ENCODE peak calls at places on chromosomes 6 and 20, in five cellular contexts. R is IMR-90, F is H9, Z is HCT116, U is MM.1S. H is an unnamed sample.
A peak's percentile ranks its signal among the peaks of the same experiment; 100 is the strongest.

GRCh38 chr6:11918021-11918738 is 93.9 kb upstream of the HIVEP1 start:
- DNase-seq in U (no peak), F (no peak), R (peak; percentile 82), Z (no peak), H (peak; percentile 45)

GRCh38 chr6:112038268-112038667 is 15.6 kb upstream of the CCN6 start:
- DNase-seq in Z (no peak), R (no peak), U (no peak), F (no peak), H (no peak)

GRCh38 chr20:43564993-43565757 is 6.3 kb downstream of the SGK2 start:
- DNase-seq in R (no peak), Z (no peak), U (no peak), F (no peak), H (no peak)

GRCh38 chr20:56595746-56596478 is 33.2 kb upstream of the TFAP2C start:
- DNase-seq in Z (no peak), F (peak; percentile 81), R (no peak), U (no peak), H (no peak)

GRCh38 chr6:77650098-77650663 is 2.7 kb upstream of the MEI4 start:
- DNase-seq in U (peak; percentile 37), R (no peak), F (peak; percentile 92), Z (no peak), H (no peak)

GRCh38 chr6:162343902-162344226 is 383.7 kb downstream of the PRKN start:
- DNase-seq in F (no peak), Z (no peak), U (no peak), R (no peak), H (no peak)

GRCh38 chr6:46901747-46902362 is 19.9 kb downstream of the ADGRF5 start:
- DNase-seq in R (no peak), Z (no peak), F (no peak), U (no peak), H (no peak)

GRCh38 chr6:149899486-149899885 is 1.6 kb upstream of the RAET1E start:
- DNase-seq in Z (no peak), U (no peak), F (no peak), R (no peak), H (no peak)

GRCh38 chr6:72080260-72080941 is 194.1 kb downstream of the RIMS1 start:
- DNase-seq in F (no peak), R (no peak), U (no peak), Z (no peak), H (no peak)

GRCh38 chr6:85464260-85464644 is 14.4 kb downstream of the NT5E start:
- DNase-seq in Z (peak; percentile 97), R (peak; percentile 98), F (no peak), U (no peak), H (no peak)

GRCh38 chr20:63635431-63636141 is 8.7 kb upstream of the GMEB2 start:
- DNase-seq in Z (no peak), F (no peak), U (no peak), R (no peak), H (no peak)

GRCh38 chr6:166365221-166365620 is 17.5 kb downstream of the MPC1 start:
- DNase-seq in U (peak; percentile 6), F (no peak), R (peak; percentile 74), Z (no peak), H (no peak)

GRCh38 chr20:37745553-37745952 is 51.7 kb downstream of the CTNNBL1 start:
- DNase-seq in U (no peak), R (no peak), Z (no peak), F (no peak), H (no peak)

GRCh38 chr6:129923520-129923919 is 62.4 kb upstream of the TMEM244 start:
- DNase-seq in F (no peak), Z (no peak), R (peak; percentile 81), U (no peak), H (no peak)

GRCh38 chr20:46552460-46553420 is 2.3 kb upstream of the OCSTAMP start:
- DNase-seq in R (no peak), U (peak; percentile 92), F (no peak), Z (no peak), H (no peak)

GRCh38 chr6:170084166-170084730 is 206.6 kb downstream of the DLL1 start:
- DNase-seq in R (no peak), F (no peak), U (no peak), Z (no peak), H (no peak)

GRCh38 chr20:34301587-34302311 is 1.4 kb downstream of the AHCY start:
- DNase-seq in Z (no peak), R (no peak), U (no peak), F (no peak), H (no peak)

GRCh38 chr6:145736854-145737181 is 1.5 kb upstream of the EPM2A start:
- DNase-seq in R (peak; percentile 69), Z (no peak), U (no peak), F (no peak), H (no peak)

GRCh38 chr20:54726687-54727086 is 251.3 kb downstream of the DOK5 start:
- DNase-seq in U (peak; percentile 80), Z (no peak), F (no peak), R (no peak), H (no peak)

GRCh38 chr6:5518936-5519491 is 257.7 kb downstream of the FARS2 start:
- DNase-seq in U (no peak), Z (no peak), F (no peak), R (no peak), H (no peak)

GRCh38 chr6:33613146-33613793 is 7.9 kb upstream of the ITPR3 start:
- DNase-seq in F (no peak), U (no peak), Z (no peak), R (peak; percentile 49), H (no peak)

GRCh38 chr6:31293343-31293742 is 21.5 kb upstream of the HLA-C start:
- DNase-seq in F (no peak), U (no peak), Z (no peak), R (peak; percentile 39), H (no peak)

GRCh38 chr6:147759088-147759487 is 250.6 kb downstream of the SAMD5 start:
- DNase-seq in R (peak; percentile 44), Z (no peak), U (no peak), F (no peak), H (no peak)

GRCh38 chr6:139939189-139939979 is 564.9 kb upstream of the CITED2 start:
- DNase-seq in U (no peak), Z (no peak), F (no peak), R (no peak), H (no peak)

GRCh38 chr6:121810346-121811032 is 375.0 kb downstream of the GJA1 start:
- DNase-seq in Z (no peak), R (no peak), U (no peak), F (no peak), H (no peak)

GRCh38 chr6:84691978-84692623 is 72.3 kb downstream of the TBX18 start:
- DNase-seq in U (no peak), R (no peak), Z (no peak), F (no peak), H (no peak)

GRCh38 chr6:167303660-167304625 is 12.8 kb downstream of the UNC93A start:
- DNase-seq in Z (no peak), F (no peak), U (no peak), R (no peak), H (no peak)

GRCh38 chr20:37081717-37082289 is 14.0 kb downstream of the RBL1 start:
- DNase-seq in F (no peak), Z (no peak), U (no peak), R (no peak), H (no peak)

GRCh38 chr6:158819213-158819976 is at the start of gene EZR:
- DNase-seq in U (peak; percentile 74), F (peak; percentile 89), R (peak; percentile 57), Z (peak; percentile 73), H (peak; percentile 87)

GRCh38 chr6:158816329-158816728 is 2.8 kb downstream of the EZR start:
- DNase-seq in Z (no peak), U (peak; percentile 36), F (no peak), R (no peak), H (no peak)

GRCh38 chr6:158818580-158819212 is 472 bp downstream of the EZR start:
- DNase-seq in Z (no peak), R (peak; percentile 65), U (peak; percentile 42), F (peak; percentile 69), H (peak; percentile 72)

GRCh38 chr6:158817298-158818007 is 1.7 kb downstream of the EZR start:
- DNase-seq in Z (no peak), R (peak; percentile 48), F (no peak), U (peak; percentile 28), H (peak; percentile 68)

DNA sequence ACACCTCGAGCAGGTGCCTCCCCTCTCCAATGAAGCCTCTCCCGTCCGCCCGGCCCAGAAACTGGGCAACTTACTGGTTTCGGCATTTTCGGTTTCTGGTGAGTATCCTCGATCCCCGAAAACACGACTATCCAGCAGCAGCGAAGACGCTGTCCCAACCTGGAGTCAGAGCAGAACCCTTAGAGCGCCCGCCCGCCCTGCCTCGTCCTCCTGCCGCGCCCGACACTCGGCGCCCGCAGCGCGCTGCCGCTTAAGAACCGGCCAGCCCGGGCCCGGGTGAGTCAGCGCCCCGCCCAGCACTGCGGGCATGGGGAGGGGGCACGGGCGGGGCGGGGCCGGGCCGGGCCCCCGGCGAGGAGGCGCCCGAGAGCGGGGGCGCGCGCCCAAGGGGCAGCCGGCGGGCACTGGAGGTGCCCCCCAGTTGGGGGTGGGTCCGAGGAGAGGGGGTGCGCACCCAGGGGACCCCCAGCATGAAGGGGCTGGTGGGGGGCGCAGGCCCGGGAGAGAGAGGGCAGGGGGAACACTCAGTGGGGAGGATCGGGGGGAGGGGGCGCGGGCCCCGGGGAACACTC is 1.1 kb downstream of the EZR start:
- DNase-seq in F (peak; percentile 76), Z (no peak), U (peak; percentile 64), R (peak; percentile 70), H (peak; percentile 87)
- H3K9me3 ChIP-seq in F (no peaks in the 10 kb centered on the region), Z (no peaks in the 10 kb centered on the region), U (no peaks in the 10 kb centered on the region), R (no peaks in the 10 kb centered on the region), H (no peaks in the 10 kb centered on the region)

DNA sequence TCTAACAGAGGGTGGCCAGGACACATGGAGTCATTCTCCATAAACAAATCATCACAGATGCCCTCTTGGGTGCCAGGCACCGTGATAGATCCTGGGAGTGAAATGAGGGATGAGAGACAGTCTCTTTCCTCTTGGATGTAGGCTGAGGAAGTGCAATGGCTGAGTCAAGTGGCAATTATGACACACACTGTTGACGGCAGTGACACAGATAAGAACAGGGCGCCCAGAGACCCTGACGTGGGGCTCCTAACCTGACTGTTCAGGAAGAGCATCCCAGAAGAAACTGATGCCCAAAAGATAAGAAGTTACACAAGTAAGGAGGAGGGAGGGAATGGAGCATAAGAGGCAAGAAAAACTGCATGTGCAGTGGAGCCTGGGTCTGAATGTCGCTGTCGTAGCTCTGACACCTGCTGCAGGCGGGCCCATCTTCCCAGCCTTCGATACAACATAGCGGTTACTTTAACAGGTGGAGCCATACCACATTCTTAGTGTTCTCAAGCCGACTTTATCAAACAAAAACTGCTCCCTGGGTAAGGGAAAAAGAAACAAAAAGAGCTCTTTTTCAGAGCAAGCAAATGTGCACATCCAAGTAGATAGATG is 464.1 kb upstream of the JARID2 start:
- DNase-seq in U (no peak), F (no peak), Z (no peak), R (no peak), H (no peak)
- H3K9ac ChIP-seq in U (no peak overlapping the region), F (no peak overlapping the region), Z (no peak overlapping the region), R (no peak overlapping the region), H (no peak overlapping the region)

GRCh38 chr6:29720863-29721262 is 2.4 kb upstream of the HLA-F start:
- DNase-seq in R (no peak), Z (peak; percentile 48), F (peak; percentile 71), U (peak; percentile 15), H (no peak)
- TF ChIP-seq CTCF in R (no peak), Z (peak; percentile 56), F (peak; percentile 60), U (no peak), H (no peak)

GRCh38 chr20:15610700-15611277 is 962.5 kb downstream of the KIF16B start:
- DNase-seq in U (no peak), F (no peak), Z (no peak), R (no peak), H (no peak)
- H3K9me3 ChIP-seq in U (no peaks in the 10 kb centered on the region), F (no peaks in the 10 kb centered on the region), Z (peaks cover 18% of the 10 kb centered on the region), R (peaks cover 5% of the 10 kb centered on the region), H (no peaks in the 10 kb centered on the region)